ENCODE peak calls at places on chromosomes 16 and 17, in five cellular contexts. J is cardiac fibroblast, A is mucosa of descending colon, T is HFF-Myc, S is GM12865. H is an unnamed sample.

GRCh38 chr16:49527621-49528020 is 154.0 kb downstream of the C16orf78 start:
- DNase-seq in J (peak), A (no peak), T (no peak), S (no peak), H (peak)

GRCh38 chr17:38922538-38923291 is 2.7 kb upstream of the LASP1NB start:
- DNase-seq in J (peak), A (no peak), T (peak), S (no peak), H (peak)

GRCh38 chr17:75511610-75512575 is 3.4 kb downstream of the CASKIN2 start:
- DNase-seq in J (peak), A (no peak), T (no peak), S (no peak), H (no peak)

GRCh38 chr17:18248300-18248731 is 10.2 kb downstream of the FLII start:
- DNase-seq in J (peak), A (no peak), T (peak), S (peak), H (peak)

GRCh38 chr17:7292729-7293128 is 1.7 kb downstream of the YBX2 start:
- DNase-seq in J (peak), A (no peak), T (no peak), S (no peak), H (no peak)

GRCh38 chr17:75295220-75296158 is 6.3 kb upstream of the SLC25A19 start:
- DNase-seq in J (no peak), A (no peak), T (no peak), S (peak), H (no peak)

GRCh38 chr16:8677481-8677880 is 3.1 kb downstream of the ABAT start:
- DNase-seq in J (no peak), A (no peak), T (no peak), S (no peak), H (no peak)

GRCh38 chr17:80254396-80255241 is 6.0 kb upstream of the RNF213 start:
- DNase-seq in J (peak), A (peak), T (peak), S (peak), H (no peak)

GRCh38 chr17:42809250-42809649 is 10.6 kb downstream of the CNTD1 start:
- DNase-seq in J (peak), A (no peak), T (peak), S (no peak), H (peak)

GRCh38 chr17:18185391-18185790 is 1.8 kb downstream of the ALKBH5 start:
- DNase-seq in J (peak), A (no peak), T (no peak), S (no peak), H (no peak)

GRCh38 chr16:29154676-29155121 is 169.8 kb downstream of the LAT start:
- DNase-seq in J (peak), A (peak), T (no peak), S (no peak), H (no peak)

GRCh38 chr16:4472880-4473279 is 1.5 kb downstream of the NMRAL1 start:
- DNase-seq in J (no peak), A (no peak), T (no peak), S (no peak), H (no peak)

GRCh38 chr16:56932588-56933265 is 785 bp downstream of the HERPUD1 start:
- DNase-seq in J (peak), A (peak), T (no peak), S (peak), H (peak)

GRCh38 chr17:59746849-59747445 is 39.5 kb downstream of the VMP1 start:
- DNase-seq in J (peak), A (no peak), T (no peak), S (peak), H (no peak)

GRCh38 chr16:1046271-1046955 is 26.1 kb upstream of the SSTR5 start:
- DNase-seq in J (no peak), A (no peak), T (no peak), S (no peak), H (no peak)
- H3K4me3 ChIP-seq in J (no peak), A (no peak), T (no peak), S (no peak), H (no peak)

GRCh38 chr17:5254414-5254813 is 19.8 kb upstream of the SCIMP start:
- DNase-seq in J (no peak), A (no peak), T (no peak), S (no peak), H (no peak)
- H3K4me3 ChIP-seq in J (no peak), A (no peak), T (no peak), S (peak), H (no peak)

GRCh38 chr16:79833559-79833958 is 233.0 kb upstream of the MAF start:
- DNase-seq in J (no peak), A (no peak), T (no peak), S (no peak), H (no peak)
- H3K4me3 ChIP-seq in J (no peak), A (no peak), T (no peak), S (no peak), H (no peak)

DNA sequence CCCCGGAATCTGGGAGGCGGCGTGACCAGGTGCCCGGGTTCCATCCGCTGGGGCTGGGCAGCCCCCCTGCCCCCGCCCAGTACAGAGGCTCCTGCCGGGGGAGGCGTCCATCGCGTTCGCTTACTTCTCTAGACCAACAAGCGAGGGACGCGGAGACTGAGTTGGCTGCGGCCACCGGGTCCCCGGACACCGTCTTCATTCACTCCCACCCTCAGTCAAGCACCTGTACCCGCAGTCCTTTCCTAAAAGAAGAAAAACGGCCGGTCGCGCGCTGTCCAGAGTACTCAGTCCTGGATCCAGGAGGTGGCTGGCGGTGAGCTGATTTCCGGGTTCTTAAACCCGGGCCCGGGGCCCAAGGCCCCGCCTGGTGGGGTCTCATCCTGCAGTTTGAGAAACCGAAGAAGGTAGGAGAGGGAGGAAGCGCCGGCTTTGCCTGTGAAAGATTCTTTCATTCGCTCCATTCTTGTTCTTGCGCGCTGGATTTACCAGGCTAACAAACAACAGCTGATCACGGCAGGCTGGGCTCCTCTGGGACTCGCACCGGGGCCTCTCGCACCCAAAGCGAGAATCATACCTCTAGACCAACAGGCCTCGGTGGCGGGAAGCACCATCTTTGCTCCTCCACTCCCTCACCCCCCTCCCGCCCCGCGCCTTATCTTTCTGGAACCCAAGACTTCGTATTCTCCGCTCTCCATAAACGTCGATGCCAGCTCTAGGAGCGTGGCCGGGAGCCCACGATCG is 17.4 kb upstream of the OR1F1 start:
- DNase-seq in J (no peak), A (no peak), T (no peak), S (peak), H (no peak)
- H3K4me3 ChIP-seq in J (no peak), A (no peak), T (peak), S (peak), H (no peak)

GRCh38 chr17:40071720-40072480 is 9.1 kb downstream of the THRA start:
- DNase-seq in J (peak), A (peak), T (no peak), S (no peak), H (peak)
- H3K4me3 ChIP-seq in J (no peak), A (no peak), T (no peak), S (no peak), H (peak)

GRCh38 chr17:51372345-51373004 is 112.1 kb downstream of the UTP18 start:
- DNase-seq in J (peak), A (no peak), T (no peak), S (peak), H (no peak)
- H3K4me3 ChIP-seq in J (no peak), A (no peak), T (no peak), S (peak), H (no peak)

H was measured in uterus.